ENCODE peak calls at places on chromosomes 7 and 10, in six cellular contexts. H, N, V, Q, Z and F are unnamed samples.

GRCh38 chr10:104622598-104623209 is 18.4 kb upstream of the SORCS3 start:
- DNase-seq in H (peak), N (peak), V (no peak), Q (peak), Z (no peak), F (no peak)

GRCh38 chr10:9024210-9024609 is 969.7 kb downstream of the GATA3 start:
- DNase-seq in H (no peak), N (no peak), V (no peak), Q (no peak), Z (no peak), F (no peak)

GRCh38 chr10:114068054-114068707 is 24.5 kb downstream of the ADRB1 start:
- DNase-seq in H (no peak), N (no peak), V (no peak), Q (no peak), Z (no peak), F (no peak)

GRCh38 chr7:20033621-20034200 is 183.5 kb downstream of the MACC1 start:
- DNase-seq in H (no peak), N (no peak), V (no peak), Q (no peak), Z (no peak), F (peak)

GRCh38 chr7:47293884-47294568 is 287.9 kb downstream of the TNS3 start:
- DNase-seq in H (no peak), N (no peak), V (no peak), Q (no peak), Z (no peak), F (peak)

GRCh38 chr7:259751-260405 is 30.1 kb upstream of the FOXL3 start:
- DNase-seq in H (no peak), N (no peak), V (no peak), Q (no peak), Z (no peak), F (no peak)

GRCh38 chr10:69696073-69696731 is 66.2 kb downstream of the FAM241B start:
- DNase-seq in H (no peak), N (peak), V (peak), Q (peak), Z (peak), F (peak)

GRCh38 chr7:12712236-12712635 is 24.8 kb downstream of the ARL4A start:
- DNase-seq in H (no peak), N (no peak), V (no peak), Q (peak), Z (no peak), F (no peak)

GRCh38 chr10:126959906-126960685 is 54.9 kb downstream of the DOCK1 start:
- DNase-seq in H (no peak), N (no peak), V (no peak), Q (no peak), Z (no peak), F (no peak)

GRCh38 chr7:88539518-88539917 is 220.0 kb upstream of the ZNF804B start:
- DNase-seq in H (no peak), N (no peak), V (no peak), Q (no peak), Z (no peak), F (no peak)

GRCh38 chr10:79202188-79203013 is 133.6 kb downstream of the ZMIZ1 start:
- DNase-seq in H (no peak), N (peak), V (no peak), Q (peak), Z (no peak), F (peak)

GRCh38 chr10:22651276-22651980 is 63.0 kb downstream of the PIP4K2A start:
- DNase-seq in H (no peak), N (no peak), V (no peak), Q (no peak), Z (no peak), F (no peak)

GRCh38 chr10:116122664-116123063 is 150.3 kb downstream of the GFRA1 start:
- DNase-seq in H (peak), N (no peak), V (no peak), Q (no peak), Z (no peak), F (no peak)

GRCh38 chr7:77808517-77808916 is 9.9 kb downstream of the PHTF2 start:
- DNase-seq in H (no peak), N (no peak), V (no peak), Q (no peak), Z (no peak), F (no peak)

GRCh38 chr10:51489009-51489408 is 210.4 kb downstream of the CSTF2T start:
- DNase-seq in H (no peak), N (no peak), V (no peak), Q (no peak), Z (no peak), F (no peak)

GRCh38 chr10:5888843-5889623 is 660 bp downstream of the ANKRD16 start:
- DNase-seq in H (no peak), N (no peak), V (no peak), Q (peak), Z (no peak), F (peak)

GRCh38 chr10:88244781-88245350 is 338.3 kb downstream of the RNLS start:
- DNase-seq in H (no peak), N (no peak), V (no peak), Q (no peak), Z (no peak), F (no peak)

GRCh38 chr7:73369622-73370021 is 41.7 kb downstream of the FKBP6 start:
- DNase-seq in H (no peak), N (no peak), V (no peak), Q (no peak), Z (no peak), F (no peak)

GRCh38 chr10:95295031-95295755 is 4.4 kb upstream of the PDLIM1 start:
- DNase-seq in H (no peak), N (no peak), V (no peak), Q (no peak), Z (peak), F (peak)

GRCh38 chr7:100914208-100914878 is 18.7 kb upstream of the ACHE start:
- DNase-seq in H (no peak), N (no peak), V (no peak), Q (peak), Z (no peak), F (no peak)

GRCh38 chr7:1532456-1533254 is 2.2 kb downstream of the MAFK start:
- DNase-seq in H (peak), N (peak), V (no peak), Q (peak), Z (peak), F (peak)

GRCh38 chr7:155371884-155372781 is 74.5 kb downstream of the INSIG1 start:
- DNase-seq in H (no peak), N (peak), V (no peak), Q (no peak), Z (no peak), F (no peak)

GRCh38 chr10:45308707-45309106 is 6.7 kb downstream of the OR13A1 start:
- DNase-seq in H (no peak), N (no peak), V (no peak), Q (no peak), Z (no peak), F (no peak)

GRCh38 chr10:60376953-60377352 is 12.7 kb downstream of the ANK3 start:
- DNase-seq in H (no peak), N (no peak), V (no peak), Q (no peak), Z (no peak), F (no peak)

GRCh38 chr10:48536916-48537890 is 67.7 kb downstream of the ARHGAP22 start:
- DNase-seq in H (no peak), N (no peak), V (no peak), Q (no peak), Z (no peak), F (no peak)

GRCh38 chr10:72659694-72660093 is 32.2 kb upstream of the MCU start:
- DNase-seq in H (no peak), N (no peak), V (no peak), Q (peak), Z (no peak), F (no peak)
- TF ChIP-seq EP300 in H (no peak), N (no peak), V (no peak), Q (no peak), Z (no peak), F (no peak)

GRCh38 chr10:105868935-105869334 is 1227.8 kb downstream of the SORCS3 start:
- DNase-seq in H (no peak), N (no peak), V (no peak), Q (no peak), Z (no peak), F (no peak)

DNA sequence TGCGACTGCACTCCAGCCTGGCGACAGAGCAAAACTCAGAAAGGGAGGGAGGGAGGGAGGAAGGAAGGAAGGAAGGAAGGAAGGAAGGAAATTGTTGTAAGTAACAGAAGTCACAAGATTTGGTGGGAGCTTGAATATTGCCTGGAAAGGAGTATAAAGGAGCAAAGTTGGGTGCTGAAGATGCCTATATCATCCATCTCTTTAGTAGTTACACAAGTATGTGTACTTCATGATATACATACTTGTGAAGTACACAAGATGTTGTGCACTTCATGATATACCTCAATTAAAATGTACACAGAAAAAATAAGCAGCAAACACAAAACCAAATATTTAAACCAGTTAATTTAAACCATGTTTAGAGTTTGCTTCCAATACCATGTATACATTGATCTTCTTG is 1223.8 kb downstream of the SORCS3 start:
- DNase-seq in H (no peak), N (no peak), V (no peak), Q (no peak), Z (no peak), F (no peak)
- H3K27ac ChIP-seq in H (no peak), N (no peak), V (no peak), Q (no peak), Z (no peak), F (no peak)

DNA sequence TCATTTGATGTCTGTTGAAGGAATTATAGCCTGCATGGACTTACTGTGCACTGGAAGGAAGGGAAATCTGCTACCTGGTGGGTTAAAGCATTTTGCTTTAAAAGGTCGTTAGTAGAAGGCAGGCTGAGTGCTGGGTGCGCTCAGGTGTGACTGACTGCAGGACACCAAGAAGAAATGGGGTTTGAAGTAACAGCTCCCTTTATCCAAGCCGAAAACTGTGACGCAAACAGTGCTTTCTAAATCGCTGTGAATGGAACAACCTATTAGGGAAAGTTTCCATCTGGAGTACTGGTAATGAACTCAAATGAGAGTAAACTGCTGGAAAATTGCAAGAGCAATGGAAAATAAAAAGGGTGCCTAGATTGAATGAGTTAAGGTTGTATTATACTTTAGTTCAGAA is 95.3 kb downstream of the CNNM2 start:
- DNase-seq in H (no peak), N (no peak), V (no peak), Q (no peak), Z (no peak), F (no peak)
- TF ChIP-seq EP300 in H (no peak), N (no peak), V (no peak), Q (no peak), Z (no peak), F (no peak)

GRCh38 chr7:102467581-102468415 is 3.0 kb downstream of the LRWD1 start:
- DNase-seq in H (no peak), N (no peak), V (no peak), Q (no peak), Z (no peak), F (peak)

GRCh38 chr7:102463841-102464576 is 654 bp downstream of the ALKBH4 start:
- DNase-seq in H (no peak), N (no peak), V (no peak), Q (no peak), Z (no peak), F (no peak)

GRCh38 chr7:102468416-102469350 is 3.9 kb downstream of the LRWD1 start:
- DNase-seq in H (no peak), N (no peak), V (no peak), Q (no peak), Z (no peak), F (peak)

GRCh38 chr7:102464577-102465280 is at the start of the genes ALKBH4 and LRWD1:
- DNase-seq in H (peak), N (peak), V (peak), Q (peak), Z (peak), F (peak)

GRCh38 chr7:102466097-102466496 is 1.3 kb downstream of the LRWD1 start:
- DNase-seq in H (no peak), N (no peak), V (no peak), Q (no peak), Z (no peak), F (no peak)
- H3K27ac ChIP-seq in H (no peak), N (peak), V (no peak), Q (no peak), Z (no peak), F (no peak)

GRCh38 chr7:96321041-96321669 is 743 bp downstream of the SLC25A13 start:
- DNase-seq in H (peak), N (peak), V (no peak), Q (peak), Z (peak), F (peak)
- TF ChIP-seq EP300 in H (no peak), N (no peak), V (no peak), Q (no peak), Z (no peak), F (no peak)

GRCh38 chr7:44891791-44892190 is 6.5 kb upstream of the PURB start:
- DNase-seq in H (no peak), N (no peak), V (no peak), Q (no peak), Z (no peak), F (no peak)
- H3K27ac ChIP-seq in H (no peak), N (no peak), V (no peak), Q (no peak), Z (no peak), F (no peak)

DNA sequence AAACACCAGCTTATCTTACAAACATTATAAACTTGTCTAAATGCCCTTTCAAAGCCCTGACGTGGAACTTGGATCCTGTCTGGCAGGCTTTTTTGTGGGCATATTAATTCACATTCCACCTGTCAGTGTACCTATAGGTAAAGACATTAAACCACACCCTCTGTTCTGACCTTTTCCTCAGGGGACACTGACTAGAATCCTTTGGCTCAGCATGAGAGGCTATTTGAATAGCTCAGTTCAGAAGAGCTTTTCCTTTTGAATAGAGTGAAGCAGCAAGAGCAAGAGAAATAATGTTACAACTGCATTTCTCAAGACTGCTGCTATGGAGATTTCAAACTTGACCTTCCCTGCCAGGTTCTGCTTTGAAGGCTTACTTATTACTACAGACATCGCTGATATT is 76.9 kb downstream of the CYP51A1 start:
- DNase-seq in H (no peak), N (no peak), V (no peak), Q (no peak), Z (no peak), F (no peak)
- TF ChIP-seq EP300 in H (no peak), N (no peak), V (no peak), Q (no peak), Z (no peak), F (no peak)

DNA sequence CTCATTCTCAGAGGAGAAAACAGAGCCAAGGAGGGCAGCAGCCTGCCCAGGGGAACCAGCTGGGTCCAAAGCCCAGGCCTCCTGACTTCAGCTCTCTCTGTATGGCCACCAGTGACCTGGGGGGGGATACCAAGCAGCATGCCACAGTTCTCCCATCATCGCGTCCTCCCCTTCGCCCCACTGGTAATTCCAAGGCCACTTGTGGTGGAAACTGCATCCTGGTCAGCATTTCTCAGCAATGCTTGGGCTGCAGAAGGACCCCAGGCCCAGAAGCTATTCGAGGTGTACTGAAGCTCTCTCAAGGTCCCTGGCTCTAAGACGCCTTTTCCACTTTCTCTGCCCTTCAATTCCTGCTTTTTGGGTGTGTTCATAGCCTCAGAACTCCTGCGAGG is 27.1 kb downstream of the BTBD16 start:
- DNase-seq in H (peak), N (no peak), V (no peak), Q (no peak), Z (no peak), F (no peak)
- H3K27ac ChIP-seq in H (no peak), N (no peak), V (no peak), Q (no peak), Z (no peak), F (no peak)

GRCh38 chr7:126755381-126755780 is 497.4 kb downstream of the GRM8 start:
- DNase-seq in H (no peak), N (no peak), V (no peak), Q (no peak), Z (no peak), F (no peak)
- TF ChIP-seq EP300 in H (no peak), N (no peak), V (no peak), Q (no peak), Z (no peak), F (no peak)

GRCh38 chr10:80460399-80461207 is 6.5 kb downstream of the TSPAN14 start:
- DNase-seq in H (no peak), N (no peak), V (no peak), Q (peak), Z (peak), F (peak)
- H3K27ac ChIP-seq in H (peak), N (peak), V (peak), Q (peak), Z (no peak), F (peak)